ENCODE peak calls at places on chromosomes 13 and 19, in nine cellular contexts. Z, O, J, S, D, M, G, Q and V are unnamed samples.

GRCh38 chr13:60583911-60584753 is 187.1 kb downstream of the TDRD3 start:
- DNase-seq in M (peak; percentile 7), D (no peak), G (peak; percentile 19), S (no peak), Z (peak; percentile 5), O (no peak), J (no peak), Q (peak; percentile 26), V (peak; percentile 38)

GRCh38 chr13:110327036-110327790 is 20.1 kb downstream of the COL4A2 start:
- DNase-seq in D (no peak), Z (no peak), O (no peak), S (no peak), G (no peak), Q (no peak), J (no peak), M (peak; percentile 52), V (no peak)

GRCh38 chr13:109191422-109191821 is 562.0 kb downstream of the MYO16 start:
- DNase-seq in M (no peak), J (no peak), S (no peak), O (no peak), D (no peak), Z (no peak), G (no peak), Q (no peak), V (no peak)

GRCh38 chr13:104006625-104007061 is 940.4 kb upstream of the SLC10A2 start:
- DNase-seq in S (no peak), Q (peak; percentile 21), D (no peak), Z (no peak), M (no peak), O (no peak), G (no peak), J (no peak), V (no peak)

GRCh38 chr19:44741258-44741731 is 7.2 kb upstream of the BCL3 start:
- DNase-seq in Z (no peak), Q (peak; percentile 80), D (peak; percentile 62), G (no peak), M (peak; percentile 61), S (no peak), J (no peak), O (no peak), V (peak; percentile 87)

GRCh38 chr13:48311223-48311622 is 7.7 kb downstream of the RB1 start:
- DNase-seq in S (no peak), J (no peak), O (no peak), Z (no peak), D (no peak), G (no peak), Q (no peak), M (no peak), V (no peak)

GRCh38 chr19:7515471-7516226 is at the start of gene ZNF358:
- DNase-seq in G (peak; percentile 67), O (no peak), D (peak; percentile 90), Q (peak; percentile 69), S (peak; percentile 67), J (peak; percentile 84), Z (peak; percentile 19), M (peak; percentile 69), V (no peak)

GRCh38 chr19:6011206-6011605 is 33.3 kb upstream of the RANBP3 start:
- DNase-seq in D (no peak), G (no peak), Z (no peak), J (no peak), O (no peak), Q (no peak), S (no peak), M (no peak), V (no peak)

GRCh38 chr13:23740002-23740401 is 149.2 kb downstream of the MIPEP start:
- DNase-seq in O (no peak), S (no peak), Z (no peak), M (no peak), Q (no peak), D (no peak), G (no peak), J (no peak), V (no peak)

GRCh38 chr19:46919324-46919723 is 58.5 kb downstream of the ARHGAP35 start:
- DNase-seq in S (no peak), D (no peak), Q (peak; percentile 59), Z (no peak), M (no peak), G (no peak), J (no peak), O (no peak), V (no peak)

GRCh38 chr13:90683711-90684131 is 663.8 kb upstream of the MIR17HG start:
- DNase-seq in J (no peak), Z (no peak), Q (no peak), D (no peak), G (no peak), M (no peak), S (no peak), O (no peak), V (no peak)

GRCh38 chr19:49746206-49746958 is 16.7 kb downstream of the TSKS start:
- DNase-seq in O (no peak), M (peak; percentile 51), S (peak; percentile 67), D (peak; percentile 40), J (peak; percentile 73), Z (no peak), G (peak; percentile 86), Q (peak; percentile 46), V (no peak)

GRCh38 chr19:23913931-23914330 is 755 bp upstream of the ZNF726 start:
- DNase-seq in D (no peak), S (no peak), Q (no peak), O (no peak), Z (no peak), J (no peak), G (no peak), M (no peak), V (no peak)

DNA sequence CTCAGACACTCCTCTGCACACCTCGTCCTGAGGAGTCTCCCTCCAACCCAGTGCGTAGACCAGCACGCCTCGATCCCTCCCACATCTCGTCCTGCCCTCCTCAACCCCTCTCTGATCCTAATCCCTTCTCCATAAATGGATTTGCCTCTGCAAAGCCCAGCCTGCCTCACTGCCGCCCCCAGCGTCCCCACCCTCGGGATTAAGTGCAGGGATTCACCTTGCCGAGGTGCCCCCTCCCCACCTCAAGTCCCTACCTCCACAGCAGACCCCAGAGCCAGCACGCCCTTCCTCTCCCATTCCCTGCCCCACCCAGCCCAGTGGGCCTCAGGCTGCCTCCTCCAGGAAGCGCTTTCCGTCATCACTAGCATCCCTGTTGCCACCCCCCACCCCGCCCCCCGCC is 4.1 kb downstream of the KLF16 start:
- DNase-seq in Q (no peak), M (no peak), Z (no peak), D (peak; percentile 57), O (no peak), J (no peak), G (no peak), S (no peak), V (no peak)
- H3K4me1 ChIP-seq in Q (peaks cover 15% of the 10 kb centered on the region), M (peaks cover 73% of the 10 kb centered on the region), Z (peaks cover 65% of the 10 kb centered on the region), D (peaks cover 68% of the 10 kb centered on the region), O (peaks cover 86% of the 10 kb centered on the region), J (peaks cover 28% of the 10 kb centered on the region), G (peaks cover 65% of the 10 kb centered on the region), S (peaks cover 68% of the 10 kb centered on the region), V (peaks cover 20% of the 10 kb centered on the region)

DNA sequence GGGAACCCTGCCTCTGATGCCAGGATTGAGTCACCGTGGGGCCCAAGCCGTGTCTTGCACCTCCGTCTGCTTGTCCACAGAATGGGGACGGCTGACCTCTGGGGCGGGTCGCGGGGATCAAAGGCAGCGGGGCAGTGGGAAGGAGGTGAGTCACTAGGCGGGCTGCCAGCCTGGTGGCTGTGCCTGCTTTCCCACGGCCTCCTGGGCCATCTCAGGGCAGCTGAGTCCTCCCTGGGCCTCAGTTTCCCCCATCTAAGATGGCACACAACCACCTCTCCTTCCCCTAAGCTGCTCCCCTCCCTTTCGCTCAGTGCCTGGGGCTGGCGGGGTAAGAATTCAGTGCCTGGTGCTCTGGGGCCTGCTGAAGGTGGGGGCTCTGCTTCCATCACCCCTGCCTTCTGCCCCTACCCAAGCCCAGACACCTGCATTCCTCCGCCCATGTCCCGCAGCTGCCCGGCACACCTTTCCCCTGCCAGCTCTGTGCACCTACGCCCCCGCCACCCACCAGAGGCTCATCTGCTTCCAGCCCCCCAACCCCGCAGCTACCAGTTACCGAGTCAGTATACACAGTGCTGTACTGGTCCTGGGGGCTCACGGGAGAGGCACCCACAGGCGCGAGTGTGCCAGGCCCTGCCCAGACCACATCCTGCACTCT is 3.5 kb downstream of the MKNK2 start:
- DNase-seq in G (no peak), Q (peak; percentile 15), D (peak; percentile 68), O (no peak), Z (no peak), J (peak; percentile 67), S (peak; percentile 53), M (peak; percentile 85), V (no peak)
- H3K4me3 ChIP-seq in G (no peak overlapping the region), Q (no peak overlapping the region), D (no peak overlapping the region), O (peak overlapping the region; percentile 100), Z (peak overlapping the region; percentile 96), J (no peak overlapping the region), S (peak overlapping the region; percentile 99), M (no peak overlapping the region), V (no peak overlapping the region)

DNA sequence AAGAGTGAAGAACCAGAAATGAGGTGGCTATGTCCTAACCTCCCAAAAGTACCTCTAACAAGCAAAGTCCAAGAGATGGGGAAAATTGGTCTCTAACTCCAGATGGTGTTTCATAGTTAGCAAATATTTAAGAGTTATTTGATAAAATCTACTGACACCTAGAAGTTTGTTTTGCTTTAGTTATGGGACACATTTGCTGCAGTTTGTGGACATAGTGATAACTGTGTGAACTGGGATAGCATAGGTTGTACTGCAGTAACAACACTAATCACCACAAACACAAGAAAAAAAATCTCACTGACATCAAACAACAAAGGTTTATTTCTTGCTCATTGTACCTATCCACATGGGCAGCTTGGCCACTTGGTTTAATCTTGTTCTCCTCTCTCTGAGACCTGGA is 965.0 kb upstream of the SPRY2 start:
- DNase-seq in M (peak; percentile 13), O (no peak), D (no peak), Q (no peak), G (no peak), J (no peak), Z (no peak), S (no peak), V (no peak)
- H3K4me1 ChIP-seq in M (peaks cover 27% of the 10 kb centered on the region), O (no peaks in the 10 kb centered on the region), D (peaks cover 2% of the 10 kb centered on the region), Q (peaks cover 11% of the 10 kb centered on the region), G (no peaks in the 10 kb centered on the region), J (no peaks in the 10 kb centered on the region), Z (no peaks in the 10 kb centered on the region), S (no peaks in the 10 kb centered on the region), V (no peaks in the 10 kb centered on the region)

DNA sequence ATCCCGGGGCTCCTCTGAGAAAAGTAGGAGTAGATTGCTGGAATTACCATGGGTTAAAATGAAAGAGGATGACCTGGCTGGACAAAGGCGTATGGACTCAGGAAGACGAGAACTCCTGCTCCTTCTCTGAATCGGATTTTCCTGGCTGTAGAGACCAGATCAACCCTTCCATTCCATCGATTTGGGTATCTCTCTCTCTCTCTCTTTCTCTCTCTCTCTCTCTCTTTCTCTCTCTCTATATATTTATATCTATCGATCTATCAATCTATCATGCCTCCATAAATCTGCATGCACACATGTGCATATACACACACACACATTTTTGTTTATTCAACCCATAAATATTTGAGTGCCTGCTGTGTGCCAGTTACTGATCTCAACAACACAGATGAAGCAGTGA is 234.9 kb downstream of the LMO7 start:
- DNase-seq in J (no peak), D (no peak), S (no peak), O (no peak), Z (no peak), G (no peak), M (no peak), Q (no peak), V (no peak)
- H3K4me3 ChIP-seq in J (no peak overlapping the region), D (no peak overlapping the region), S (peak overlapping the region; percentile 41), O (no peak overlapping the region), Z (peak overlapping the region; percentile 77), G (peak overlapping the region; percentile 40), M (no peak overlapping the region), Q (peak overlapping the region; percentile 84), V (no peak overlapping the region)